ENCODE peak calls at places on chromosome 5, in eight cellular contexts. T is left ventricle myocardium inferior; C is AG04449; R is stimulated activated CD4-positive, alpha-beta T cell treated with anti-CD3 and anti-CD28 coated beads, Interleukin-1b, Interleukin-23, amount 100 ng/mL, for 24 hours; X is BE2C; O is NCI-H2081; U is BJ; K is ovary. D is an unnamed sample.

GRCh38 chr5:168874713-168875380 is 295.7 kb upstream of the PANK3 start:
- DNase-seq in T (no peak), C (no peak), R (no peak), X (no peak), O (no peak), U (no peak), K (no peak), D (no peak)

GRCh38 chr5:10631597-10631996 is 67.7 kb downstream of the ANKRD33B start:
- DNase-seq in T (no peak), C (no peak), R (no peak), X (no peak), O (no peak), U (no peak), K (no peak), D (no peak)

GRCh38 chr5:140115186-140115500 is 1.2 kb downstream of the PURA start:
- DNase-seq in T (no peak), C (no peak), R (no peak), X (no peak), O (no peak), U (no peak), K (no peak), D (no peak)

GRCh38 chr5:150298701-150299451 is 3.8 kb downstream of the ARSI start:
- DNase-seq in T (no peak), C (peak), R (no peak), X (no peak), O (no peak), U (peak), K (no peak), D (peak)

GRCh38 chr5:123119334-123119986 is 30.4 kb downstream of the PRDM6 start:
- DNase-seq in T (no peak), C (no peak), R (no peak), X (no peak), O (no peak), U (no peak), K (peak), D (no peak)

GRCh38 chr5:41636605-41637004 is 126.2 kb upstream of the PLCXD3 start:
- DNase-seq in T (no peak), C (no peak), R (no peak), X (peak), O (no peak), U (no peak), K (no peak), D (no peak)

GRCh38 chr5:79901631-79902030 is 89.4 kb downstream of the MTX3 start:
- DNase-seq in T (no peak), C (no peak), R (no peak), X (no peak), O (no peak), U (no peak), K (no peak), D (no peak)

GRCh38 chr5:114789773-114790402 is 379.8 kb downstream of the TRIM36 start:
- DNase-seq in T (no peak), C (peak), R (no peak), X (no peak), O (peak), U (no peak), K (no peak), D (no peak)

GRCh38 chr5:150694638-150695037 is 6.2 kb downstream of the RBM22 start:
- DNase-seq in T (no peak), C (no peak), R (no peak), X (no peak), O (no peak), U (no peak), K (no peak), D (no peak)

GRCh38 chr5:88674262-88675158 is 208.5 kb downstream of the MEF2C start:
- DNase-seq in T (no peak), C (no peak), R (no peak), X (no peak), O (no peak), U (no peak), K (no peak), D (no peak)

GRCh38 chr5:88889165-88890069 is 6.4 kb upstream of the MEF2C start:
- DNase-seq in T (peak), C (no peak), R (no peak), X (no peak), O (peak), U (no peak), K (peak), D (no peak)

GRCh38 chr5:17326600-17327037 is 109.2 kb downstream of the BASP1 start:
- DNase-seq in T (no peak), C (no peak), R (no peak), X (no peak), O (no peak), U (no peak), K (no peak), D (no peak)

GRCh38 chr5:53024535-53024934 is 35.4 kb downstream of the ITGA2 start:
- DNase-seq in T (no peak), C (no peak), R (no peak), X (no peak), O (no peak), U (no peak), K (no peak), D (no peak)

GRCh38 chr5:177371705-177372533 is 12.3 kb upstream of the SLC34A1 start:
- DNase-seq in T (no peak), C (no peak), R (no peak), X (no peak), O (no peak), U (no peak), K (no peak), D (no peak)

GRCh38 chr5:175692235-175692995 is 34.5 kb downstream of the HRH2 start:
- DNase-seq in T (no peak), C (no peak), R (no peak), X (no peak), O (no peak), U (no peak), K (no peak), D (no peak)

GRCh38 chr5:5359623-5360022 is 62.9 kb upstream of the ICE1 start:
- DNase-seq in T (no peak), C (no peak), R (no peak), X (no peak), O (no peak), U (no peak), K (no peak), D (no peak)

GRCh38 chr5:14420136-14420808 is 161.3 kb upstream of the OTULINL start:
- DNase-seq in T (no peak), C (no peak), R (no peak), X (no peak), O (no peak), U (no peak), K (no peak), D (no peak)

GRCh38 chr5:160452721-160453263 is 31.1 kb downstream of the PTTG1 start:
- DNase-seq in T (no peak), C (no peak), R (no peak), X (no peak), O (no peak), U (no peak), K (no peak), D (no peak)

GRCh38 chr5:104179057-104179456 is 616.5 kb upstream of the NUDT12 start:
- DNase-seq in T (no peak), C (no peak), R (no peak), X (peak), O (peak), U (no peak), K (no peak), D (no peak)

GRCh38 chr5:131609774-131610173 is 25.3 kb downstream of the RAPGEF6 start:
- DNase-seq in T (no peak), C (peak), R (no peak), X (no peak), O (no peak), U (no peak), K (no peak), D (no peak)

GRCh38 chr5:124661317-124662141 is 84.9 kb downstream of the ZNF608 start:
- DNase-seq in T (no peak), C (peak), R (no peak), X (peak), O (peak), U (peak), K (peak), D (no peak)